ENCODE peak calls at places on chromosomes 7 and 10, in ten cellular contexts. Q is H54; E is occipital lobe; S is MG63; B is GM13976; Z is brain microvascular endothelial cell; C is HEK293T; W is left ventricle myocardium superior; T is GM18507; A is effector CD4-positive, alpha-beta T cell. F is an unnamed sample.

GRCh38 chr7:139940866-139941265 is 111.8 kb downstream of the TBXAS1 start:
- DNase-seq in C (no peak), Q (no peak), S (no peak), B (no peak), Z (no peak), W (no peak), E (no peak), A (no peak), T (no peak), F (no peak)

GRCh38 chr7:46444266-46444665 is 523.2 kb upstream of the IGFBP3 start:
- DNase-seq in E (no peak), W (no peak), Z (no peak), B (no peak), C (no peak), S (no peak), Q (no peak), T (no peak), A (no peak), F (no peak)

GRCh38 chr7:76342222-76342621 is 16.6 kb downstream of the YWHAG start:
- DNase-seq in A (no peak), C (no peak), S (no peak), Q (no peak), Z (no peak), T (no peak), B (no peak), E (no peak), W (no peak), F (no peak)

GRCh38 chr7:134920026-134920758 is 66.1 kb upstream of the AGBL3 start:
- DNase-seq in T (no peak), B (no peak), S (no peak), Q (no peak), A (no peak), C (no peak), Z (peak), E (no peak), W (no peak), F (peak)

GRCh38 chr10:29628912-29629526 is 5.8 kb downstream of the SVIL start:
- DNase-seq in W (no peak), S (no peak), Z (no peak), A (no peak), B (no peak), E (no peak), T (no peak), Q (no peak), C (no peak), F (no peak)

GRCh38 chr7:26419198-26419597 is 127.5 kb downstream of the SNX10 start:
- DNase-seq in E (no peak), C (no peak), W (no peak), B (no peak), Q (no peak), T (no peak), A (no peak), Z (no peak), S (no peak), F (no peak)

GRCh38 chr7:105677803-105678583 is 96.7 kb upstream of the EFCAB10 start:
- DNase-seq in B (no peak), C (no peak), Q (no peak), W (no peak), E (no peak), A (peak), Z (no peak), S (no peak), T (no peak), F (no peak)

GRCh38 chr10:72953687-72954086 is 919 bp downstream of the PLA2G12B start:
- DNase-seq in A (no peak), B (no peak), T (no peak), W (peak), C (no peak), S (no peak), Q (no peak), E (no peak), Z (no peak), F (no peak)

GRCh38 chr10:98299341-98299740 is 31.3 kb upstream of the LOXL4 start:
- DNase-seq in E (no peak), C (no peak), B (no peak), A (no peak), Z (peak), T (no peak), W (no peak), Q (no peak), S (no peak), F (no peak)

GRCh38 chr10:38127812-38128211 is 33.7 kb downstream of the ZNF37A start:
- DNase-seq in Q (no peak), S (no peak), C (no peak), Z (no peak), A (no peak), B (no peak), T (no peak), W (no peak), E (no peak), F (no peak)

GRCh38 chr10:29131952-29132820 is 156.7 kb upstream of the LYZL1 start:
- DNase-seq in W (peak), Z (peak), C (no peak), E (no peak), A (no peak), B (no peak), Q (peak), T (no peak), S (peak), F (peak)

GRCh38 chr7:121021266-121021969 is 32.9 kb downstream of the CPED1 start:
- DNase-seq in E (no peak), A (no peak), W (no peak), Q (no peak), C (no peak), T (no peak), Z (no peak), B (no peak), S (no peak), F (no peak)

GRCh38 chr10:102616071-102616770 is 28.1 kb upstream of the TRIM8 start:
- DNase-seq in S (no peak), C (no peak), E (no peak), A (no peak), Z (no peak), Q (no peak), W (peak), B (peak), T (no peak), F (no peak)

GRCh38 chr10:125926247-125926646 is 29.9 kb downstream of the FANK1 start:
- DNase-seq in Z (no peak), C (no peak), T (no peak), E (no peak), A (no peak), S (no peak), Q (no peak), W (no peak), B (no peak), F (no peak)

GRCh38 chr7:148722340-148723165 is 23.9 kb downstream of the CUL1 start:
- DNase-seq in B (no peak), Q (no peak), S (no peak), C (no peak), Z (no peak), W (peak), A (no peak), T (no peak), E (no peak), F (peak)

F was measured in foreskin melanocyte.